ENCODE peak calls at places on chromosome 12, in five cellular contexts. Z, X, I, W and G are unnamed samples.

GRCh38 chr12:71252473-71252872 is 94.7 kb upstream of the TSPAN8 start:
- DNase-seq in Z (no peak), X (no peak), I (no peak), W (no peak), G (no peak)

GRCh38 chr12:52903285-52903854 is 1.5 kb downstream of the KRT8 start:
- DNase-seq in Z (no peak), X (peak; percentile 72), I (peak; percentile 22), W (peak; percentile 57), G (peak; percentile 47)

GRCh38 chr12:123436017-123436964 is at the start of gene RILPL2:
- DNase-seq in Z (peak; percentile 86), X (peak; percentile 93), I (peak; percentile 87), W (peak; percentile 23), G (peak; percentile 89)

GRCh38 chr12:122094735-122095561 is 16.4 kb downstream of the MLXIP start:
- DNase-seq in Z (no peak), X (no peak), I (no peak), W (no peak), G (peak; percentile 40)

GRCh38 chr12:2876431-2877046 is 435 bp downstream of the FOXM1 start:
- DNase-seq in Z (no peak), X (peak; percentile 43), I (no peak), W (no peak), G (peak; percentile 29)

GRCh38 chr12:52232916-52233461 is at the start of gene KRT7:
- DNase-seq in Z (no peak), X (no peak), I (no peak), W (no peak), G (no peak)

GRCh38 chr12:111269688-111270087 is 99.2 kb downstream of the PHETA1 start:
- DNase-seq in Z (no peak), X (no peak), I (no peak), W (no peak), G (no peak)

GRCh38 chr12:112443916-112444315 is 25.2 kb downstream of the PTPN11 start:
- DNase-seq in Z (no peak), X (no peak), I (no peak), W (no peak), G (no peak)

GRCh38 chr12:46983393-46983793 is 96.0 kb upstream of the PCED1B start:
- DNase-seq in Z (no peak), X (no peak), I (no peak), W (no peak), G (no peak)

GRCh38 chr12:67982165-67982563 is 7.1 kb upstream of the IFNG-AS1 start:
- DNase-seq in Z (no peak), X (peak; percentile 65), I (no peak), W (no peak), G (peak; percentile 25)

GRCh38 chr12:31768046-31768445 is 39.2 kb upstream of the AMN1 start:
- DNase-seq in Z (no peak), X (no peak), I (no peak), W (no peak), G (no peak)

GRCh38 chr12:32661706-32662105 is 17.4 kb upstream of the DNM1L start:
- DNase-seq in Z (no peak), X (no peak), I (no peak), W (no peak), G (no peak)

GRCh38 chr12:96015672-96016071 is 19.5 kb upstream of the HAL start:
- DNase-seq in Z (no peak), X (peak; percentile 39), I (no peak), W (peak; percentile 11), G (peak; percentile 37)

GRCh38 chr12:50257226-50258166 is 25.8 kb downstream of the LIMA1 start:
- DNase-seq in Z (no peak), X (peak; percentile 85), I (no peak), W (peak; percentile 68), G (peak; percentile 69)

GRCh38 chr12:120211904-120212283 is 11.0 kb upstream of the RPLP0 start:
- DNase-seq in Z (no peak), X (no peak), I (no peak), W (no peak), G (no peak)

GRCh38 chr12:33488036-33488435 is 48.4 kb upstream of the SYT10 start:
- DNase-seq in Z (no peak), X (no peak), I (no peak), W (no peak), G (no peak)

GRCh38 chr12:108964391-108965166 is 56.3 kb downstream of the SVOP start:
- DNase-seq in Z (no peak), X (no peak), I (no peak), W (no peak), G (no peak)

GRCh38 chr12:91743727-91744126 is 401.9 kb downstream of the BTG1 start:
- DNase-seq in Z (no peak), X (no peak), I (no peak), W (no peak), G (no peak)

GRCh38 chr12:48998497-48999353 is 450 bp downstream of the DDN start:
- DNase-seq in Z (no peak), X (peak; percentile 50), I (no peak), W (no peak), G (peak; percentile 40)

GRCh38 chr12:946212-946611 is 3.3 kb downstream of the RAD52 start:
- DNase-seq in Z (no peak), X (no peak), I (no peak), W (no peak), G (no peak)

GRCh38 chr12:8860165-8860961 is 37.9 kb downstream of the A2ML1 start:
- DNase-seq in Z (no peak), X (peak; percentile 58), I (no peak), W (peak; percentile 1), G (peak; percentile 5)

GRCh38 chr12:2152134-2152533 is 99.3 kb downstream of the CACNA1C start:
- DNase-seq in Z (no peak), X (no peak), I (no peak), W (no peak), G (no peak)